ENCODE peak calls at places on chromosomes 16 and 17, in ten cellular contexts. C is neuronal stem cell; T is left ventricle myocardium inferior; V is heart left ventricle; B is CD4-positive, alpha-beta memory T cell; P is adrenal gland; R is mucosa of descending colon; J is sigmoid colon; Z is osteoblast; L is astrocyte. Y is an unnamed sample.

GRCh38 chr17:3660311-3660891 is 8.0 kb downstream of the TAX1BP3 start:
- DNase-seq in V (no peak), C (no peak), P (peak; percentile 87), Z (peak; percentile 62), R (no peak), B (no peak), L (no peak), T (peak; percentile 42), J (no peak), Y (no peak)

GRCh38 chr16:78842950-78843349 is 743.5 kb downstream of the WWOX start:
- DNase-seq in L (no peak), J (no peak), C (no peak), R (no peak), P (no peak), T (no peak), B (no peak), Z (no peak), V (no peak), Y (no peak)

GRCh38 chr17:55354941-55355340 is 66.7 kb downstream of the MMD start:
- DNase-seq in C (no peak), J (no peak), Z (no peak), B (no peak), T (no peak), P (no peak), R (no peak), L (no peak), V (no peak), Y (no peak)

GRCh38 chr17:78316867-78317816 is 42.7 kb downstream of the SOCS3 start:
- DNase-seq in L (peak; percentile 42), Z (peak; percentile 88), V (no peak), J (no peak), C (no peak), R (peak; percentile 80), T (no peak), P (no peak), B (no peak), Y (no peak)

GRCh38 chr17:36743130-36743529 is 141.7 kb downstream of the MRM1 start:
- DNase-seq in L (no peak), R (no peak), Z (no peak), P (no peak), T (no peak), V (no peak), C (no peak), B (no peak), J (no peak), Y (no peak)

GRCh38 chr16:10989494-10989893 is 45.1 kb downstream of the CLEC16A start:
- DNase-seq in V (no peak), P (no peak), B (no peak), L (no peak), J (no peak), T (no peak), Z (no peak), R (no peak), C (no peak), Y (peak; percentile 53)

GRCh38 chr17:69567130-69567529 is 152.6 kb downstream of the MAP2K6 start:
- DNase-seq in Z (no peak), C (no peak), L (no peak), T (no peak), V (no peak), R (no peak), J (no peak), B (no peak), P (no peak), Y (no peak)

GRCh38 chr16:5015351-5015750 is 18.4 kb downstream of the NAGPA start:
- DNase-seq in Z (peak; percentile 78), T (no peak), C (no peak), P (no peak), V (no peak), B (no peak), J (no peak), L (no peak), R (no peak), Y (peak; percentile 43)

GRCh38 chr16:11386791-11387546 is 41.7 kb downstream of the RMI2 start:
- DNase-seq in V (no peak), B (no peak), R (no peak), Z (peak; percentile 98), P (no peak), T (no peak), J (no peak), C (peak; percentile 36), L (no peak), Y (peak; percentile 71)

GRCh38 chr16:4319454-4319853 is 3.6 kb downstream of the GLIS2 start:
- DNase-seq in R (no peak), L (no peak), C (no peak), T (no peak), Z (peak; percentile 94), P (no peak), V (no peak), J (peak; percentile 76), B (peak; percentile 44), Y (no peak)

GRCh38 chr17:82304826-82305726 is 12.3 kb downstream of the CD7 start:
- DNase-seq in R (peak; percentile 26), B (no peak), J (no peak), C (no peak), Z (no peak), V (no peak), T (no peak), L (no peak), P (no peak), Y (peak; percentile 25)

GRCh38 chr16:19137621-19138128 is 23.9 kb downstream of the ITPRIPL2 start:
- DNase-seq in T (no peak), L (no peak), J (no peak), B (no peak), Z (no peak), C (no peak), R (no peak), P (no peak), V (no peak), Y (no peak)

DNA sequence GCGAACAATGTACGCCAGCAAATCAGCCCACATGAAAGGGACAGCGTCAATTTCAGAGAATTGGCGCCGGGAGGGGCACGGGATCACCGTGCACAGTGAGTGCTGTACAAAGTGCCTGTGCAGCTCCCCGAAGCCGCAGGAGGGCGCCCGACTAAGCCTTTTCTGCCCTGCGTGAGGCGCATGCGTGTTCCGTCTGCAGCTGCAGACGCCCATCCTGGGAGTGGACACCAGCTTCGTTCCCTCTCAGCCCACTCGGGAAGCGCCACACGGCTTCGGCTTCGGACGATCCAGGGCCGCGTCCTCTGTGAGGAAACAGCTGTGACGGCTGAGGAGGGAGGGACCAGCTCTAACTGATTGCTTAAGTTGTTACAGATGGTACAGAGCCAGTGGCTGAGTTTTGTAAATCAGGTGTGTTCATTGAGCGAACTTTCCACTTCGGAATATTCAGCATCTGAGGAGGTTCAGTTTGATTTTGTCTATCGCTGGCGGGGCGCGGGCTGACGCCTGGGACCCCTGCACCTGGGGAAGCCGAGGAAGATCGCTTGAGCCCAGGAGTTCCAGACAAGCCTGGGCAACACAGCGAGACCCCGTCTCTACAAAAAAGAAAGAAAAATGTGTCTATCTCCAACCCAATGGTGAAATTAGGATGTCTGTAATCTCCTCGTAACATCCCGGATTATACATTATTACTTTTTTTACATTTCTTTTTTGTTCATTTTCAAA is 15.4 kb upstream of the ZNF287 start:
- DNase-seq in L (peak; percentile 57), P (peak; percentile 96), C (peak; percentile 78), T (peak; percentile 94), J (peak; percentile 98), Z (peak; percentile 98), B (peak; percentile 93), R (peak; percentile 95), V (peak; percentile 92), Y (peak; percentile 86)
- H3K4me3 ChIP-seq in L (peak overlapping the region; percentile 54), P (no peak overlapping the region), C (peak overlapping the region; percentile 26), T (peak overlapping the region; percentile 57), J (peak overlapping the region; percentile 40), Z (peak overlapping the region; percentile 76), B (peak overlapping the region; percentile 51), R (no peak overlapping the region), V (peak overlapping the region; percentile 31), Y (peak overlapping the region; percentile 58)

DNA sequence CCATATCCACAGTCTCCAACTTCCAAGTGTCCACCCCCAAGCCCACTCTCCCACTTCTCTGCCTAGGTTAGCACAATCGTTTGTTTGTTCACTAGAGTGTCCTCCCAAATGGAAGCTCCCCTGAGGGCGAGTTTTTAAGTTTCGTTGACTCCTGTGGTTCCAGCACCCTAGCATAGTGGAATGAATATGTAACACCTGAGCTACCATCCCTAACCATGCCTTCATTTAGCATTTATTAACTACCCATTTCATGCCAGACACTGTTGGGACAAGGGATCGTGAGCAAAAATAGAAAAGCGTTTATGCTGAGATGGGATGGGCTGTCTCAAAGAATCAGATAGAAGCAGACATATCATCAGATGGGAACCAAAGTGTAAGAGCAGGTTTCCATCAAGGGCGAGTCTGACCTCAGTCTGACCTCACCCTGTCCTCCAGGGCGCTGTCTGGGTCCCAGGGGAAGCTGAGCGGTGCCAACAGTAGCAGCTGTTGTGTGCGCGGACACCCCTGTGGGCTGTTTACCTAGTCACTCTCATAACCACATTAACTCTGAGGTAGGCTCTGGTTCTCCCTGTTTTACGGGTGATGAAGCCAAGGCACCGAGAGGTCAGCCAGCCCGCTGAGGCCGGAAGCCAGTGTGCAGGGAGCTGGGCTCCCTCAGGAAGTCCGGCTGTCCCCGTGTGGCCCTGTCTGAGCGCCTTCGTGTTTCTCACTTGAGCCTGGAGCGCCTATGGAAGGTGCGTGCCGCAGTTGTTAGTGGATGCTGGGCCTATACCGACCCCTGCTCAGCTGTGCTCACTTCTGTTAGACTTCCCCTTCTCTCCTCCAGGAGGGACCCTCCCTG is 6.2 kb downstream of the CNP start:
- DNase-seq in L (no peak), C (no peak), R (no peak), P (peak; percentile 85), B (no peak), T (peak; percentile 50), V (peak; percentile 54), Z (peak; percentile 91), J (no peak), Y (peak; percentile 80)
- H3K36me3 ChIP-seq in L (peaks cover 43% of the 10 kb centered on the region), C (peaks cover 99% of the 10 kb centered on the region), R (no peaks in the 10 kb centered on the region), P (peaks cover 87% of the 10 kb centered on the region), B (peaks cover 51% of the 10 kb centered on the region), T (peaks cover 84% of the 10 kb centered on the region), V (peaks cover 82% of the 10 kb centered on the region), Z (peaks cover 94% of the 10 kb centered on the region), J (peaks cover 51% of the 10 kb centered on the region), Y (peaks cover 67% of the 10 kb centered on the region)

GRCh38 chr17:67241719-67242341 is 3.2 kb downstream of the HELZ start:
- DNase-seq in P (no peak), R (no peak), V (no peak), J (no peak), L (no peak), B (no peak), Z (no peak), T (no peak), C (no peak), Y (no peak)
- H3K4me3 ChIP-seq in P (no peak overlapping the region), R (no peak overlapping the region), V (no peak overlapping the region), J (no peak overlapping the region), L (no peak overlapping the region), B (no peak overlapping the region), Z (no peak overlapping the region), T (no peak overlapping the region), C (no peak overlapping the region), Y (no peak overlapping the region)

DNA sequence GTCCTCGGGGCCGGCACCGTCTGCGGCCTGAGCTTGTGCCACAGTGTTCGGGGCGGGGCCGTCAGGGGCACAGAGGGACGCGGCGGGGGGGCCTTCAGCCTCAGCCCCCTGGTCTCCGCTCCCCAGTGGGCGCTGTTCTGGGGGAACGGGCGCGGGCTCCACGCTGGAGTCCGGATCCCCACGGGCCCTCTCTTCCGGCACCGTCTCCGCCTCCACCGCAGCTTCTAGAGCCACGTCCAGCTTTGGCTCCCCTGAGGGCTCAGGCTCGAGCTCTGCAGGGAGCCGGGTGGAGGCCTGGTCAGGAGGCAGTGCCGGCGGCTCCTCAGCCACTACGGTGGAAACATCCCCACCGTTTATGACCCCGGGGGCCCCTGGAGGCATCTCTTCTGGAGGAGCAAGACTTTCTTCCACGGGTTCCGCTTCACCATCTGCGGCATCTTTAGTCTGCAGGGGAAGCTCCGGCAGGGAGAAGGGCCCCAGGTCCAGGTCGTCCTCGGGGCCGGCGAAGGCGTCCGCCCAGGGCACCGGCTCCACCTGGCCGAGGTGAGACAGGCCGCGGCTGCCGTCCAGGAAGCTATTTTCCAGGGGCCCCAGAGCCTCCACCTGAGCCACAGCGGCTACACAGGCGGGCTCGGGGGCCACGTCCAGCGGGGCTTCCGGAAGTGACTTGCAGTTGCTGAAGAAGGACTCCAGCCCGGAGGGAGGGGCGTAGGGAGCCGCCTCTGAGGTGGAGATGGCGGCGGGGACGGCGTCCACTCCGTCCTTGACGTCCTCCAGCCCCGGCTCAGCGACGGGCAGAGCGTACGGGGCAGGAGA is 62.4 kb downstream of the ZNF778 start:
- DNase-seq in R (no peak), L (no peak), T (no peak), C (no peak), B (no peak), V (no peak), P (no peak), J (no peak), Z (no peak), Y (no peak)
- H3K36me3 ChIP-seq in R (no peaks in the 10 kb centered on the region), L (peaks cover 18% of the 10 kb centered on the region), T (peaks cover 89% of the 10 kb centered on the region), C (peaks cover 92% of the 10 kb centered on the region), B (peaks cover 43% of the 10 kb centered on the region), V (peaks cover 88% of the 10 kb centered on the region), P (peaks cover 67% of the 10 kb centered on the region), J (peaks cover 50% of the 10 kb centered on the region), Z (peaks cover 44% of the 10 kb centered on the region), Y (peaks cover 83% of the 10 kb centered on the region)

Y was measured in BE2C.